ENCODE peak calls at places on chromosomes 12 and 14, in five cellular contexts. Z is MCF 10A, M is heart right ventricle, N is astrocyte of the cerebellum, E is IMR-90. R is an unnamed sample.

GRCh38 chr12:22709292-22709691 is 84.3 kb downstream of the ETNK1 start:
- DNase-seq in Z (peak), M (no peak), N (peak), E (no peak), R (no peak)

GRCh38 chr12:123150273-123150803 is 552 bp downstream of the PITPNM2 start:
- DNase-seq in Z (no peak), M (peak), N (no peak), E (no peak), R (no peak)

GRCh38 chr12:9943244-9943643 is 11.1 kb upstream of the CLEC2A start:
- DNase-seq in Z (no peak), M (no peak), N (no peak), E (no peak), R (no peak)

GRCh38 chr12:69658203-69658602 is 40.9 kb downstream of the BEST3 start:
- DNase-seq in Z (peak), M (no peak), N (no peak), E (no peak), R (no peak)

GRCh38 chr14:92258934-92259333 is 64.0 kb upstream of the SLC24A4 start:
- DNase-seq in Z (no peak), M (no peak), N (no peak), E (no peak), R (no peak)

GRCh38 chr14:23863836-23864235 is 89.7 kb upstream of the DHRS4 start:
- DNase-seq in Z (no peak), M (no peak), N (no peak), E (no peak), R (no peak)

GRCh38 chr12:123363743-123364531 is 710 bp downstream of the SBNO1 start:
- DNase-seq in Z (peak), M (peak), N (no peak), E (no peak), R (no peak)

GRCh38 chr14:97138801-97139200 is 341.6 kb downstream of the VRK1 start:
- DNase-seq in Z (peak), M (no peak), N (no peak), E (no peak), R (no peak)

GRCh38 chr14:101410126-101410525 is 151.2 kb upstream of the DIO3 start:
- DNase-seq in Z (no peak), M (no peak), N (no peak), E (no peak), R (no peak)

GRCh38 chr12:48021485-48022179 is 17.4 kb upstream of the COL2A1 start:
- DNase-seq in Z (peak), M (no peak), N (no peak), E (no peak), R (no peak)

GRCh38 chr12:106271575-106272505 is 24.0 kb upstream of the CKAP4 start:
- DNase-seq in Z (peak), M (no peak), N (no peak), E (no peak), R (no peak)

GRCh38 chr12:9273276-9273675 is 65.1 kb upstream of the PZP start:
- DNase-seq in Z (peak), M (no peak), N (no peak), E (peak), R (no peak)

GRCh38 chr12:27434673-27435565 is 11.6 kb upstream of the SMCO2 start:
- DNase-seq in Z (peak), M (no peak), N (no peak), E (no peak), R (no peak)

GRCh38 chr12:38669530-38669929 is 235.9 kb downstream of the CPNE8 start:
- DNase-seq in Z (no peak), M (no peak), N (no peak), E (no peak), R (no peak)

GRCh38 chr12:57095440-57095839 is 6.5 kb downstream of the NAB2 start:
- DNase-seq in Z (no peak), M (no peak), N (no peak), E (no peak), R (no peak)

GRCh38 chr12:52191841-52192791 is at the start of gene KRT80:
- DNase-seq in Z (peak), M (peak), N (peak), E (peak), R (no peak)

GRCh38 chr14:23494223-23494622 is 24.7 kb downstream of the NGDN start:
- DNase-seq in Z (no peak), M (no peak), N (no peak), E (peak), R (no peak)

GRCh38 chr14:24251880-24252288 is 9.5 kb upstream of the TINF2 start:
- DNase-seq in Z (no peak), M (no peak), N (no peak), E (peak), R (no peak)

GRCh38 chr14:102538598-102539543 is 29.3 kb upstream of the ANKRD9 start:
- DNase-seq in Z (no peak), M (no peak), N (no peak), E (no peak), R (no peak)

GRCh38 chr12:103590271-103590670 is 3.2 kb downstream of the STAB2 start:
- DNase-seq in Z (no peak), M (no peak), N (no peak), E (no peak), R (no peak)

GRCh38 chr12:106107566-106107965 is 31.2 kb downstream of the NUAK1 start:
- DNase-seq in Z (peak), M (no peak), N (no peak), E (peak), R (no peak)

GRCh38 chr12:52073531-52073950 is 3.8 kb downstream of the ATG101 start:
- DNase-seq in Z (no peak), M (no peak), N (no peak), E (no peak), R (no peak)

GRCh38 chr12:97960741-97961608 is 498.4 kb downstream of the RMST start:
- DNase-seq in Z (peak), M (peak), N (no peak), E (no peak), R (no peak)

GRCh38 chr12:70609739-70610491 is 27.3 kb downstream of the PTPRB start:
- DNase-seq in Z (peak), M (peak), N (no peak), E (no peak), R (peak)

GRCh38 chr12:116697305-116698130 is 40.4 kb downstream of the SPRING1 start:
- DNase-seq in Z (peak), M (peak), N (no peak), E (no peak), R (peak)
- TF ChIP-seq CTCF in Z (no peak), M (peak), N (peak), E (peak), R (peak)

GRCh38 chr12:89857652-89858274 is 149.1 kb upstream of the ATP2B1 start:
- DNase-seq in Z (no peak), M (no peak), N (no peak), E (no peak), R (no peak)

GRCh38 chr12:89858718-89859117 is 150.1 kb upstream of the ATP2B1 start:
- DNase-seq in Z (no peak), M (no peak), N (no peak), E (no peak), R (no peak)

GRCh38 chr12:89861086-89861485 is 152.4 kb upstream of the ATP2B1 start:
- DNase-seq in Z (peak), M (no peak), N (no peak), E (peak), R (no peak)

GRCh38 chr12:89862511-89863331 is 154.1 kb upstream of the ATP2B1 start:
- DNase-seq in Z (no peak), M (peak), N (no peak), E (no peak), R (no peak)

GRCh38 chr12:89859513-89860220 is 151.0 kb upstream of the ATP2B1 start:
- DNase-seq in Z (no peak), M (no peak), N (no peak), E (no peak), R (no peak)
- TF ChIP-seq CTCF in Z (no peak), M (no peak), N (no peak), E (no peak), R (no peak)

DNA sequence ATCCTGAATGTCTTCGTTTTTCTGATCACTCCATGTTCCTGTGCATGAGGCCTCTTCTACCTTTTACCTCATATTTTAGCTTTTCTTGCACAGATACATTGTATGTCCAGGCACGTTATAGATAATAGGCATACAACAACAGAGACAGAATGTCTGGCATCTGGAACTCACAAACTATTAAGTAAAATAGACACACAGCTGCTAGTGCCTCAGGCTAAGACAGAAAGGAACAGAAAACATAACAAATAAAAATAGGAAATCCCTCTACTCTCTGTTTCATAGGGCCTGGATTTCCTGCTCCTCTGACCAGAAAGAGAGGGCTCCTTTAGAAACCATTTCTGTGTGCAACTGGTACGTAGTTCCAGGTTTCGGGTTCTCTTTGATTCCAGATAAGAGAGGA is 48.6 kb downstream of the ATXN7L3B start:
- DNase-seq in Z (no peak), M (no peak), N (no peak), E (no peak), R (no peak)
- TF ChIP-seq CTCF in Z (no peak), M (no peak), N (no peak), E (no peak), R (no peak)

GRCh38 chr12:82686223-82687019 is at the start of gene TMTC2:
- DNase-seq in Z (peak), M (peak), N (peak), E (peak), R (peak)

GRCh38 chr12:82688619-82689018 is 1.9 kb downstream of the TMTC2 start:
- DNase-seq in Z (no peak), M (no peak), N (no peak), E (no peak), R (no peak)

GRCh38 chr12:82685721-82686222 is 934 bp upstream of the TMTC2 start:
- DNase-seq in Z (peak), M (peak), N (peak), E (peak), R (peak)

GRCh38 chr12:82687020-82687951 is 580 bp downstream of the TMTC2 start:
- DNase-seq in Z (peak), M (peak), N (no peak), E (peak), R (peak)

DNA sequence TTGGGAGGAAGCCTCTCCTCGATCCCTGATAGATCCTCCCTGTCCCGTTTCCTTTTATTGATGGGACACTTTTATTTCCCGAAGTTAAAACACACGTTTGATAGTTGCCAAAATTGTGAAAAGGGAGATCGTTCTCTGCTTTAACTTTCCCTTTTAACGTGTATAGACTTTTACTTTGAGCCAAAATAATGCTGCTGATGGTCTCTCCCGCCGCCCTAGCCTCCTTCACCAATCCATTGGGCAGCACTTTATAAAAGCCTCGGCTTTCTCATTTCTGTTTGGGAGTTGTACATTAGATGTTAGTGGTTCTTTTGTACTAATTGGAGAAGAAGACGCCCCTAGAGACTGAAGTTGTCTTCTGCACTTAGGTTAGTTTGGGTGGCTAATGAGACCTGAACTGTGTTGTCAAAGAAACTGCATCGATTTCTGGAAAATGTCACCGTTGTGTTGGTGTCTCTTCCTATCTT is 1.4 kb downstream of the TMTC2 start:
- DNase-seq in Z (peak), M (no peak), N (no peak), E (no peak), R (no peak)
- TF ChIP-seq CTCF in Z (no peak), M (no peak), N (peak), E (no peak), R (peak)

GRCh38 chr14:104871656-104872468 is 6.8 kb downstream of the CEP170B start:
- DNase-seq in Z (no peak), M (peak), N (no peak), E (no peak), R (no peak)

GRCh38 chr14:104868811-104869572 is 3.9 kb downstream of the CEP170B start:
- DNase-seq in Z (no peak), M (no peak), N (no peak), E (no peak), R (no peak)

GRCh38 chr14:104869669-104870367 is 4.8 kb downstream of the CEP170B start:
- DNase-seq in Z (no peak), M (no peak), N (no peak), E (no peak), R (no peak)

GRCh38 chr14:104871145-104871655 is 6.1 kb downstream of the CEP170B start:
- DNase-seq in Z (no peak), M (no peak), N (no peak), E (no peak), R (no peak)

GRCh38 chr14:104870368-104871144 is 5.5 kb downstream of the CEP170B start:
- DNase-seq in Z (no peak), M (no peak), N (no peak), E (no peak), R (no peak)
- TF ChIP-seq CTCF in Z (peak), M (peak), N (peak), E (peak), R (peak)

R was measured in type B pancreatic cell.